ENCODE peak calls at places on chromosomes 4 and X, in five cellular contexts. Z is GM06990; M is activated CD8-positive, alpha-beta memory T cell treated with anti-CD3 and anti-CD28 coated beads, Interleukin-2, amount 50 U/mL, for 48 hours; T is ELR; N is central memory CD4-positive, alpha-beta T cell. E is an unnamed sample.

GRCh38 chrX:72255445-72255844 is 16.6 kb upstream of the ERCC6L start:
- DNase-seq in T (no peak), M (no peak), Z (no peak), N (no peak), E (no peak)

GRCh38 chr4:78704981-78705757 is 71.0 kb upstream of the BMP2K start:
- DNase-seq in T (peak), Z (no peak), N (no peak), M (no peak), E (no peak)

GRCh38 chr4:132592340-132592739 is 556.8 kb upstream of the PCDH10 start:
- DNase-seq in M (no peak), T (no peak), N (no peak), Z (no peak), E (no peak)

GRCh38 chrX:17580529-17581155 is 156.7 kb upstream of the SCML1 start:
- DNase-seq in T (peak), Z (no peak), N (no peak), M (no peak), E (no peak)

GRCh38 chr4:183241322-183241640 is 78.8 kb downstream of the CLDN22 start:
- DNase-seq in M (no peak), T (peak), Z (no peak), N (no peak), E (no peak)

GRCh38 chrX:150984164-150984824 is 1.2 kb downstream of the HMGB3 start:
- DNase-seq in M (peak), N (peak), T (peak), Z (peak), E (peak)

GRCh38 chrX:154710309-154710708 is 40.6 kb downstream of the GAB3 start:
- DNase-seq in Z (no peak), T (no peak), M (no peak), N (no peak), E (no peak)

GRCh38 chr4:5893591-5893990 is 705 bp upstream of the CRMP1 start:
- DNase-seq in N (no peak), M (no peak), Z (no peak), T (no peak), E (no peak)

GRCh38 chrX:129931411-129932136 is 25.6 kb downstream of the UTP14A start:
- DNase-seq in N (peak), T (peak), Z (peak), M (peak), E (peak)

GRCh38 chr4:13642163-13642562 is 14.6 kb upstream of the BOD1L1 start:
- DNase-seq in Z (no peak), T (no peak), N (no peak), M (no peak), E (no peak)

GRCh38 chr4:3875466-3875865 is 109.3 kb downstream of the ADRA2C start:
- DNase-seq in N (no peak), M (no peak), Z (no peak), T (no peak), E (no peak)

GRCh38 chr4:40685300-40685699 is 55.6 kb upstream of the RBM47 start:
- DNase-seq in Z (no peak), M (no peak), T (peak), N (no peak), E (no peak)

GRCh38 chr4:3073158-3074077 is 920 bp downstream of the HTT-AS start:
- DNase-seq in M (no peak), Z (no peak), N (no peak), T (peak), E (no peak)

GRCh38 chrX:14497184-14497666 is 32.1 kb upstream of the GLRA2 start:
- DNase-seq in N (peak), T (peak), M (no peak), Z (peak), E (peak)

GRCh38 chr4:80989921-80990544 is 40.5 kb upstream of the BMP3 start:
- DNase-seq in M (no peak), Z (peak), N (peak), T (peak), E (peak)

GRCh38 chr4:6463311-6464289 is 8.8 kb downstream of the PPP2R2C start:
- DNase-seq in T (no peak), Z (no peak), M (peak), N (no peak), E (no peak)

GRCh38 chrX:120672389-120672788 is 42.5 kb upstream of the C1GALT1C1 start:
- DNase-seq in Z (no peak), T (peak), N (no peak), M (no peak), E (no peak)

GRCh38 chr4:115374621-115375020 is 261.2 kb upstream of the NDST4 start:
- DNase-seq in T (no peak), N (no peak), M (no peak), Z (no peak), E (no peak)

GRCh38 chrX:53323196-53323595 is 41.8 kb upstream of the IQSEC2 start:
- DNase-seq in M (no peak), Z (no peak), T (no peak), N (no peak), E (no peak)